ENCODE peak calls at places on chromosomes 6 and 20, in nine cellular contexts. Q is GM06990, F is body of pancreas, P is mammary epithelial cell, E is foreskin fibroblast, Y is A549, W is endothelial cell of umbilical vein, M is fibroblast of mammary gland, S is HCT116. L is an unnamed sample.
A peak's percentile ranks its signal among the peaks of the same experiment; 100 is the strongest.

GRCh38 chr6:28943557-28944411 is 20.0 kb upstream of the TRIM27 start:
- DNase-seq in Q (peak; percentile 75), F (peak; percentile 61), P (peak; percentile 66), E (peak; percentile 85), Y (no peak), W (peak; percentile 66), M (peak; percentile 84), S (no peak), L (peak; percentile 75)

GRCh38 chr6:144220031-144220790 is 64.9 kb upstream of the UTRN start:
- DNase-seq in Q (no peak), F (no peak), P (no peak), E (no peak), Y (no peak), W (no peak), M (no peak), S (no peak), L (no peak)

GRCh38 chr6:27368202-27368601 is 20.4 kb upstream of the ZNF391 start:
- DNase-seq in Q (no peak), F (no peak), P (no peak), E (no peak), Y (no peak), W (no peak), M (no peak), S (no peak), L (no peak)

GRCh38 chr20:57030611-57031600 is 235.5 kb downstream of the BMP7 start:
- DNase-seq in Q (no peak), F (no peak), P (no peak), E (peak; percentile 69), Y (no peak), W (no peak), M (peak; percentile 12), S (no peak), L (no peak)

GRCh38 chr6:121645100-121645745 is 209.8 kb downstream of the GJA1 start:
- DNase-seq in Q (no peak), F (no peak), P (no peak), E (peak; percentile 37), Y (no peak), W (no peak), M (peak; percentile 68), S (no peak), L (no peak)

GRCh38 chr6:52098649-52099184 is 11.3 kb upstream of the PKHD1 start:
- DNase-seq in Q (no peak), F (no peak), P (no peak), E (no peak), Y (no peak), W (peak; percentile 3), M (no peak), S (no peak), L (no peak)

GRCh38 chr20:12217382-12217781 is 299.7 kb downstream of the BTBD3 start:
- DNase-seq in Q (no peak), F (no peak), P (no peak), E (no peak), Y (no peak), W (no peak), M (peak; percentile 38), S (no peak), L (peak; percentile 32)

GRCh38 chr20:37209661-37210314 is 30.4 kb upstream of the MROH8 start:
- DNase-seq in Q (no peak), F (peak; percentile 69), P (peak; percentile 67), E (no peak), Y (no peak), W (no peak), M (peak; percentile 16), S (no peak), L (no peak)

GRCh38 chr20:50625986-50626677 is 65.2 kb downstream of the RIPOR3 start:
- DNase-seq in Q (no peak), F (peak; percentile 27), P (no peak), E (peak; percentile 73), Y (peak; percentile 67), W (no peak), M (peak; percentile 66), S (peak; percentile 36), L (peak; percentile 58)

GRCh38 chr20:36493801-36494114 is 47.6 kb upstream of the MYL9 start:
- DNase-seq in Q (no peak), F (peak; percentile 53), P (peak; percentile 85), E (peak; percentile 94), Y (no peak), W (no peak), M (peak; percentile 92), S (no peak), L (peak; percentile 64)

GRCh38 chr20:20763652-20764051 is 51.2 kb upstream of the RALGAPA2 start:
- DNase-seq in Q (no peak), F (no peak), P (no peak), E (no peak), Y (no peak), W (no peak), M (no peak), S (no peak), L (no peak)

GRCh38 chr6:53734473-53735299 is 60.1 kb upstream of the LRRC1 start:
- DNase-seq in Q (no peak), F (peak; percentile 36), P (peak; percentile 93), E (peak; percentile 58), Y (peak; percentile 56), W (peak; percentile 75), M (peak; percentile 57), S (peak; percentile 92), L (peak; percentile 67)
- TF ChIP-seq CTCF in Q (peak; percentile 53), F (peak; percentile 17), P (peak; percentile 52), E (peak; percentile 36), Y (peak; percentile 41), W (peak; percentile 43), M (peak; percentile 39), S (peak; percentile 78), L (peak; percentile 46)

GRCh38 chr6:170269151-170269872 is 21.6 kb downstream of the DLL1 start:
- DNase-seq in Q (no peak), F (peak; percentile 77), P (no peak), E (no peak), Y (no peak), W (no peak), M (no peak), S (no peak), L (no peak)

GRCh38 chr6:170271771-170272314 is 19.0 kb downstream of the DLL1 start:
- DNase-seq in Q (peak; percentile 80), F (peak; percentile 94), P (no peak), E (no peak), Y (no peak), W (no peak), M (no peak), S (no peak), L (no peak)

GRCh38 chr6:170268216-170269129 is 22.4 kb downstream of the DLL1 start:
- DNase-seq in Q (no peak), F (peak; percentile 90), P (no peak), E (no peak), Y (no peak), W (no peak), M (no peak), S (no peak), L (no peak)

GRCh38 chr6:170270984-170271593 is 19.8 kb downstream of the DLL1 start:
- DNase-seq in Q (no peak), F (no peak), P (no peak), E (no peak), Y (no peak), W (no peak), M (no peak), S (no peak), L (no peak)

DNA sequence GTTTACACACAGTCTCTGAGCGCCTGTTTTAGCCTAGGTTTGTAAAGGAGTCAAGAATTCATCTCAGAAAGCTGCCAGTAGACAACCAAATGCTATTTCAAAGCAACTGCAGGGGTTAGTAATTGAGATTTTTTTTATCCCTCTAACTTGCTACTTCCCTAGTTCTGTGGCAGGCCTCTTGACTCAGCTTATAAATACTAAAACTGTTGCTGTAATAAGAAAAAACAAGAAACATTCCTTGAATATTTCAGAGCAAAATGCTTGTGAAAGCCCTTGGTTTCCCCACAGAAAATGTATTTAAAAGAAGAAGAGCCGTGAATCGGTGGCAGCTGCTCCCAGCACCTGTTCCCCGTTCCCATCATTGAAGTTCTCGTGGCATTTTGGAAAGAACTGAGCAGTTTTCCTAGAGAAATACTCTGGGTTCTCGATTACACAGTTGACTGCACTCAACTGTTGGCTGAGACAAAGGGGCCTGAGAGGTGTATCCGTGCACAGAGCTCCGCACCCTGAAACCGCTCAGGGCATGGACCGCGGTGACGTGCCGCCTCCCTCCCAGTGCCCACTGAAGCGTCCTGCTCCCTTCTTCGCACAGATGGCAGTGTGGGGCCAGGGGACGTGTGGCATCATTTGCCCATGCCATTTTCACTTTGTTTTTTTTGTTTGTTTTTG is 20.9 kb downstream of the DLL1 start:
- DNase-seq in Q (no peak), F (no peak), P (no peak), E (no peak), Y (no peak), W (no peak), M (no peak), S (no peak), L (no peak)
- H3K4me3 ChIP-seq in Q (no peak overlapping the region), F (no peak overlapping the region), P (no peak overlapping the region), E (no peak overlapping the region), Y (no peak overlapping the region), W (no peak overlapping the region), M (no peak overlapping the region), S (no peak overlapping the region), L (no peak overlapping the region)

GRCh38 chr6:168050861-168051586 is 28.0 kb downstream of the FRMD1 start:
- DNase-seq in Q (no peak), F (no peak), P (no peak), E (no peak), Y (no peak), W (no peak), M (peak; percentile 20), S (no peak), L (peak; percentile 29)
- TF ChIP-seq CTCF in Q (no peak), F (no peak), P (no peak), E (peak; percentile 18), Y (no peak), W (peak; percentile 21), M (peak; percentile 31), S (no peak), L (peak; percentile 17)

GRCh38 chr6:129646140-129646569 is 63.8 kb downstream of the ARHGAP18 start:
- DNase-seq in Q (no peak), F (no peak), P (no peak), E (no peak), Y (no peak), W (no peak), M (no peak), S (no peak), L (no peak)

GRCh38 chr6:129646617-129647016 is 63.4 kb downstream of the ARHGAP18 start:
- DNase-seq in Q (peak; percentile 47), F (no peak), P (no peak), E (peak; percentile 56), Y (no peak), W (no peak), M (peak; percentile 50), S (no peak), L (peak; percentile 45)

GRCh38 chr6:129645371-129646139 is 64.4 kb downstream of the ARHGAP18 start:
- DNase-seq in Q (no peak), F (no peak), P (no peak), E (peak; percentile 52), Y (no peak), W (peak; percentile 76), M (peak; percentile 22), S (peak; percentile 65), L (no peak)

GRCh38 chr6:129643968-129644367 is 66.0 kb downstream of the ARHGAP18 start:
- DNase-seq in Q (no peak), F (no peak), P (peak; percentile 62), E (no peak), Y (no peak), W (peak; percentile 95), M (no peak), S (no peak), L (no peak)

DNA sequence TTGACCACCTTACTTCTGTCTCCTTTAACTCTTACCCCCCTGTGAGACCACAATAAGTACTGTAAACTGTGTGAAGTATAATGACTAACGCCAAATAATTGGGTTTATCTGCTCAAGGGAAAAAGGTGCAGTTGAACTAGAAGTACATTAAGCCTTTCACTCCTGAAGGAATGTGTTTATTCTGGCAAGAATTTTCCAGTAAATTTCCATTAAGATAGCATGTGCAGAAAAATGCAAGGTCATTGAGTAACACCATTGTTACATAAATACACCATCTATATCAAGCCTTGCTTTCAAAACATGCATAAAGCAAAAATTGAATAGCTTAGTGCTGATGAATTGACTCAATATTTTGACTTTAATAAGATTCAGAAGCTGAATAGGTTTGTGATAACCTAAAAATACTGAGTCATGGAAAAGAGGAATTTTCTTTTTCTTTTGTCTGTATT is 65.4 kb downstream of the ARHGAP18 start:
- DNase-seq in Q (no peak), F (no peak), P (peak; percentile 50), E (peak; percentile 68), Y (no peak), W (peak; percentile 96), M (peak; percentile 45), S (peak; percentile 75), L (peak; percentile 83)
- H3K4me3 ChIP-seq in Q (no peak overlapping the region), F (no peak overlapping the region), P (no peak overlapping the region), E (no peak overlapping the region), Y (no peak overlapping the region), W (no peak overlapping the region), M (no peak overlapping the region), S (no peak overlapping the region), L (no peak overlapping the region)

L was measured in fibroblast of pulmonary artery.